ENCODE peak calls at places on chromosome 13, in eight cellular contexts. Z, B, K, R, M, P, Q and C are unnamed samples.

GRCh38 chr13:36536546-36536945 is 104.3 kb downstream of the CCNA1 start:
- DNase-seq in B (no peak), M (no peak), Z (no peak), Q (no peak), P (no peak), K (no peak), R (no peak), C (no peak)

GRCh38 chr13:57933606-57934005 is 302.1 kb downstream of the PCDH17 start:
- DNase-seq in K (no peak), Z (no peak), B (no peak), M (no peak), Q (no peak), P (no peak), R (no peak), C (no peak)

GRCh38 chr13:110108348-110109139 is 198.4 kb downstream of the COL4A1 start:
- DNase-seq in Q (peak), P (no peak), B (peak), Z (peak), M (peak), R (peak), K (peak), C (peak)

GRCh38 chr13:34654682-34655081 is 287.4 kb upstream of the NBEA start:
- DNase-seq in P (no peak), Q (no peak), M (no peak), Z (no peak), K (no peak), B (no peak), R (no peak), C (no peak)

GRCh38 chr13:93227280-93227905 is 786 bp downstream of the GPC6 start:
- DNase-seq in Q (peak), P (peak), Z (no peak), R (peak), B (peak), K (peak), M (peak), C (peak)

GRCh38 chr13:106565127-106565775 is 2.7 kb downstream of the ARGLU1 start:
- DNase-seq in R (no peak), K (no peak), Q (no peak), M (no peak), B (no peak), Z (no peak), P (no peak), C (no peak)

GRCh38 chr13:73922728-73923393 is 211.3 kb downstream of the KLF12 start:
- DNase-seq in Z (no peak), P (no peak), M (no peak), K (no peak), B (no peak), Q (no peak), R (peak), C (no peak)

GRCh38 chr13:110680852-110681251 is 25.1 kb downstream of the CARS2 start:
- DNase-seq in Q (peak), P (peak), R (peak), M (no peak), Z (no peak), K (no peak), B (no peak), C (no peak)

GRCh38 chr13:61954092-61954491 is 538.4 kb upstream of the PCDH20 start:
- DNase-seq in Q (peak), K (no peak), B (no peak), Z (no peak), R (peak), M (no peak), P (no peak), C (no peak)

GRCh38 chr13:86920960-86921359 is 750.2 kb upstream of the SLITRK5 start:
- DNase-seq in B (no peak), Q (no peak), Z (no peak), P (no peak), R (no peak), M (no peak), K (no peak), C (no peak)

GRCh38 chr13:78152415-78152814 is 233.8 kb upstream of the EDNRB start:
- DNase-seq in P (no peak), M (no peak), R (no peak), Q (no peak), B (no peak), Z (no peak), K (no peak), C (no peak)

GRCh38 chr13:109331898-109332297 is 454.5 kb downstream of the IRS2 start:
- DNase-seq in P (no peak), Z (no peak), M (no peak), R (peak), Q (no peak), K (no peak), B (no peak), C (no peak)

GRCh38 chr13:39913928-39914327 is 258.5 kb downstream of the COG6 start:
- DNase-seq in Q (no peak), P (no peak), B (no peak), R (no peak), Z (no peak), M (no peak), K (peak), C (no peak)

GRCh38 chr13:74253161-74253560 is 119.0 kb upstream of the KLF12 start:
- DNase-seq in Q (no peak), P (no peak), R (no peak), Z (no peak), B (no peak), M (no peak), K (no peak), C (no peak)

GRCh38 chr13:110250258-110250891 is 56.6 kb downstream of the COL4A1 start:
- DNase-seq in B (no peak), R (no peak), P (no peak), Z (no peak), Q (no peak), M (no peak), K (peak), C (peak)

GRCh38 chr13:66689628-66690027 is 540.5 kb downstream of the PCDH9 start:
- DNase-seq in P (no peak), Q (no peak), K (no peak), R (peak), M (no peak), B (no peak), Z (no peak), C (no peak)

GRCh38 chr13:114100446-114101320 is 31.7 kb downstream of the RASA3 start:
- DNase-seq in B (peak), P (no peak), Z (no peak), R (peak), Q (no peak), M (peak), K (peak), C (peak)

DNA sequence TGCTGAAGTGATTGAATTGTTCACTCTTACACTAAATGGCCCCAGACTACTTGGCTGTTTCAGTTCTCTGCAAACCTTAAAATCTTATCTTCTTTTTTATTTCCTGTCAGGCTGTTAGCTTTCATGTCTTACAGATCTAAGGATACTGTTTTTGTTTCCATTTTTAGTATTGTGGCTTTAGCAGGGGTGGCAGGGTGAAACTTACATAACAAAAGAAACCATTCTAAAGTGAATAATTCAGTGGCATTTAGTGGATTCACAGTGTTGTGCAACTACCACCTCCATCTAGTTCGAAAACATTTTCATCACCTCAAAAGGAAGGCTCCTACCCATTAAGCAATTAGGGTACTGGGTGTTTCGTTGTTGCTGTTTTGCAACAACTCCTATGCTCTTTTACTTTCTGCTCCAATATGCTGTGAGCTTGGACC is 19.8 kb downstream of the TMEM272 start:
- DNase-seq in P (no peak), B (no peak), K (no peak), M (no peak), Q (no peak), R (no peak), Z (no peak), C (no peak)
- TF ChIP-seq EP300 in P (no peak), B (no peak), K (peak), M (no peak), Q (no peak), R (no peak), Z (no peak), C (no peak)

DNA sequence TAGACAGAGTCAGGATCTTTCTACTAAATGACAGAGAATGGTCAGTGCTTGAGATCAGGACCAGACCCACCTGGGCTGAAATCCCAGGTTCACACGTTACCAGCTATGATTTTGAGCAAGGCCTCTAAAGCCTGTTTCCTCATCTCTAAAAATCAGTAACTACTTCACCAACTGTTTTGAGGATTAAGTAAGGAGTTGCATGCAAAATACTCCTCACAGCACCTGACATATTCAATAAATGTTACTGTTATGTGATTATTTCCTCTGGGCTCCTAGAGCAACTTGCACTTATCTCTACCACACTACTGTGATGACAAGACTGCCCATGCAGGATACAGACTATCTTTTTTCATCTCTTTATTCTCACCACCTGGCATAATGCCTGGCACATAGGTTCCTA is 1.9 kb downstream of the KATNAL1 start:
- DNase-seq in M (no peak), B (no peak), K (no peak), Q (no peak), Z (no peak), R (no peak), P (no peak), C (no peak)
- H3K4me3 ChIP-seq in M (no peak), B (peak), K (no peak), Q (no peak), Z (no peak), R (peak), P (no peak), C (no peak)

GRCh38 chr13:29516880-29517279 is 78.6 kb downstream of the SLC7A1 start:
- DNase-seq in M (no peak), R (no peak), K (no peak), Q (no peak), Z (no peak), B (no peak), P (no peak), C (no peak)

GRCh38 chr13:29514720-29515310 is 80.7 kb downstream of the SLC7A1 start:
- DNase-seq in P (no peak), B (no peak), R (no peak), Q (no peak), M (no peak), Z (no peak), K (no peak), C (no peak)

GRCh38 chr13:29515372-29515771 is 80.1 kb downstream of the SLC7A1 start:
- DNase-seq in M (no peak), P (no peak), Z (no peak), B (no peak), Q (no peak), R (no peak), K (no peak), C (no peak)

GRCh38 chr13:29513981-29514719 is 81.3 kb downstream of the SLC7A1 start:
- DNase-seq in Q (no peak), K (no peak), B (no peak), M (no peak), Z (no peak), R (no peak), P (no peak), C (no peak)

GRCh38 chr13:29516012-29516411 is 79.5 kb downstream of the SLC7A1 start:
- DNase-seq in Q (no peak), K (no peak), M (no peak), B (no peak), Z (no peak), R (no peak), P (no peak), C (no peak)
- TF ChIP-seq EP300 in Q (no peak), K (no peak), M (no peak), B (no peak), Z (no peak), R (no peak), P (no peak), C (no peak)

GRCh38 chr13:101917833-101918755 is 465.6 kb downstream of the ITGBL1 start:
- DNase-seq in Z (no peak), R (peak), K (no peak), P (no peak), B (no peak), Q (no peak), M (no peak), C (no peak)

GRCh38 chr13:101916108-101916757 is 463.8 kb downstream of the ITGBL1 start:
- DNase-seq in P (no peak), Q (no peak), R (peak), K (no peak), M (no peak), B (no peak), Z (no peak), C (peak)

GRCh38 chr13:101916758-101917474 is 464.4 kb downstream of the ITGBL1 start:
- DNase-seq in Q (no peak), K (no peak), Z (no peak), P (no peak), R (peak), M (no peak), B (no peak), C (peak)

GRCh38 chr13:101917475-101917810 is 465.0 kb downstream of the ITGBL1 start:
- DNase-seq in P (no peak), K (no peak), B (no peak), Q (no peak), Z (no peak), M (no peak), R (peak), C (no peak)

GRCh38 chr13:101919541-101920306 is 467.2 kb downstream of the ITGBL1 start:
- DNase-seq in B (no peak), Z (no peak), M (no peak), Q (no peak), R (peak), P (no peak), K (no peak), C (no peak)
- H3K4me3 ChIP-seq in B (no peak), Z (peak), M (no peak), Q (no peak), R (no peak), P (no peak), K (no peak), C (no peak)

GRCh38 chr13:26914148-26914547 is 153.6 kb upstream of the GPR12 start:
- DNase-seq in P (no peak), R (no peak), B (no peak), Q (no peak), K (no peak), M (no peak), Z (no peak), C (no peak)

GRCh38 chr13:26910754-26911465 is 150.3 kb upstream of the GPR12 start:
- DNase-seq in B (no peak), M (no peak), Z (no peak), R (no peak), K (no peak), P (no peak), Q (no peak), C (no peak)

GRCh38 chr13:26914624-26915023 is 154.0 kb upstream of the GPR12 start:
- DNase-seq in P (no peak), Z (no peak), K (no peak), Q (no peak), M (no peak), B (no peak), R (no peak), C (no peak)

DNA sequence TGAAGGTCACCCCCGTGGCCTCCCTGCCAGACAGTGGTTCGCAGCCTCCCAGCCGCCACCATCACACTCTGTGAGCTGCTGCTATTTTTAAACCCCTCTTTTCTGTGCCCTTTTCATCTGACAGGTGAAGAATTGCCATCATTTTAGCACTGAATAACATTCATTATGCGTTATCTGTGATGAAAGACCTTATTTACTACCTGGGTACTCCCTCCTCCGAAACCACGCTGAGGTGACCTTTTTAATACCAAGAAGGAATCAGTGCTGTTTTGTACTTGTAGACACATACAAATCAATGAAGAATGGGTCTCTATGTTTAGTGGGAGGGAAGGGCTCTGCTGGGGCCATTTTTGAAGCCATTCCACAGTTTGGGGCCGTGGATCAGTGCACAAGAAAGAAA is 148.9 kb upstream of the GPR12 start:
- DNase-seq in R (no peak), Q (no peak), B (no peak), M (no peak), Z (no peak), K (no peak), P (no peak), C (no peak)
- TF ChIP-seq EP300 in R (no peak), Q (no peak), B (no peak), M (no peak), Z (no peak), K (no peak), P (no peak), C (no peak)

DNA sequence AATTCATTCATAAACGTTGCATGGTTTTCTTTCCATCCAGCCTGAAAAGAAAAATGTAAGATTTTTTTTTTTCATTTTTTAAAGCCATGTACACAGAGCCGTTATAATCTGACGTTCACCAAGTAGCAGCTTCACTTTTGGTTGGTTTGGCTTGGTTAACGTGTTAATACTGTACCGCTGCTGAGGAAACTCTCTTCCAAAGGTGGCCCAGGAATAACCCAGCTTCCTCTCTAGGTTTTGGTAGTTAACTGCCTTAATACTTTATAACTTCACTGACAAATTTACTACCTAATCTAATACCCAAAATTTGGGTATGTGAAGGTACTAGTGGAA is 1.7 kb downstream of the INTS6 start:
- DNase-seq in Q (no peak), M (no peak), R (no peak), P (no peak), B (no peak), Z (no peak), K (no peak), C (no peak)
- H3K4me3 ChIP-seq in Q (peak), M (peak), R (peak), P (peak), B (peak), Z (peak), K (peak), C (peak)

GRCh38 chr13:71828117-71828516 is 38.9 kb downstream of the DACH1 start:
- DNase-seq in Q (no peak), R (no peak), B (no peak), Z (no peak), K (no peak), M (no peak), P (no peak), C (no peak)
- TF ChIP-seq EP300 in Q (no peak), R (no peak), B (no peak), Z (no peak), K (no peak), M (no peak), P (no peak), C (no peak)

DNA sequence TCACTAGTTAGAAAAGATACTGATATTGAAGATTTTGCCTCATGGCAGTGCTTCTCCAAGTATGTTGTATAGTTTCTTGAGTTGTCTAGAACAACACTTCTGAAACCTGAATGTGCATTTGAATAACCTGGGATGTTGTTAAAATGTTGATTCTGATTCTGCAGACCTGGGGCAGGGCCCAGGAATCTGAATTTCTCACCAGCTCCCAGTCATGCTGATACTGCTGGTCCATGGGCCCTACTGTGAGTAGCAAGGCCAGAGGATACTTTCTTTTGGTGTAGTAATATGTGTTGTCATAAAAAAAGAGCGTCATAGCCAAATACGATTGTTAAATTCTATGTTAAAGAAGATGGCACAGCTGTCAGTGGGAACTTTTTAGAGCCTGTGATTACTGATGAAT is 41.6 kb upstream of the C1QTNF9 start:
- DNase-seq in K (no peak), R (no peak), Q (no peak), Z (no peak), P (no peak), B (no peak), M (no peak), C (no peak)
- H3K4me3 ChIP-seq in K (peak), R (no peak), Q (no peak), Z (peak), P (no peak), B (no peak), M (no peak), C (no peak)

GRCh38 chr13:51130348-51130747 is 19.3 kb upstream of the C13orf42 start:
- DNase-seq in K (no peak), M (no peak), Z (no peak), R (no peak), P (no peak), B (no peak), Q (no peak), C (no peak)

GRCh38 chr13:51122868-51123267 is 11.8 kb upstream of the C13orf42 start:
- DNase-seq in P (no peak), M (no peak), Q (peak), R (no peak), B (no peak), K (no peak), Z (no peak), C (no peak)

DNA sequence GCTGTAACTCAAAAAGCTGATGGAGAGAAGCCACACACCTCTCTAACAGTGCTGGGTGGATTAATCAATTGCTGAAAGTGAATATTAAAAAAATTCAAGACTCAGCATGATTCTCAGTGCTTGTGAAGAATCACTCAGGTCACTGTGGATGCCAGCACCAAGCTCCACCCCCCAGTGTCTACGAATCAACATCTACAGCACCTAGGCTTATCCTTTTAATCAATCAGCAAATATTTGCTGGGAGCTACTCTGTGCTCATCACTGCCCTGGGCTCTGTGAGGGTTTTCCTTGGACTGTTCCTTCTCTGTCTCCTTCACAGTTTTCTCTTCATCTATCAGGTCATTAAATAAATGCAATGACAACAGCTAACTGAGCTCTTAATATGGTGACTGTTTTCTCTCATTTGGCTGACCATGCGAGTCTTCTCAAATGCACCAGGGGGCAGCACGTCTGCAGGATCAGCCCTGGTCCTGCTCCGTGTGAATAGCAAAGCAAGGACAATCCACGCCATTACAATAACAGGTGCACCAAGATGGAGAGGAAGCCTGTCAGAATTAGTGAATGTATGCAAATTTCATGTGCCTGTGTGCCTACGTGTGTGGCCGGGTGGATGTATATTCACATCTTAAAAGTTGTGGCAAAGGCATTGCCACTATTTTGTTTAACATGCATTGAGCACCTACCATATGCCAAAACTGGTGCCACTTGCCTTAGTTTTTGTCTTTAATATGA is 14.6 kb upstream of the C13orf42 start:
- DNase-seq in B (no peak), Z (peak), P (peak), R (peak), Q (peak), M (peak), K (no peak), C (peak)
- TF ChIP-seq EP300 in B (no peak), Z (no peak), P (no peak), R (no peak), Q (no peak), M (no peak), K (no peak), C (no peak)